ENCODE peak calls at places on chromosomes 12 and 14, in six cellular contexts. G is HEK293T, Y is WTC11, U is GM12878, Z is K562, C is H1. A is an unnamed sample.

GRCh38 chr14:73241481-73242165 is 4.3 kb downstream of the PAPLN start:
- DNase-seq in G (no peak), Y (no peak), U (no peak), Z (no peak), C (peak; percentile 51), A (no peak)

GRCh38 chr14:42163136-42163535 is 556.5 kb downstream of the LRFN5 start:
- DNase-seq in G (no peak), Y (no peak), U (no peak), Z (no peak), C (no peak), A (no peak)

GRCh38 chr14:104317975-104318557 is 179.7 kb downstream of the KIF26A start:
- DNase-seq in G (no peak), Y (no peak), U (no peak), Z (no peak), C (no peak), A (no peak)

GRCh38 chr12:14691560-14691959 is 4.8 kb downstream of the GUCY2C start:
- DNase-seq in G (no peak), Y (no peak), U (no peak), Z (no peak), C (no peak), A (no peak)

GRCh38 chr14:95445161-95445560 is 71.3 kb downstream of the SYNE3 start:
- DNase-seq in G (no peak), Y (no peak), U (no peak), Z (no peak), C (no peak), A (no peak)

GRCh38 chr14:28494196-28494595 is 272.4 kb upstream of the FOXG1 start:
- DNase-seq in G (no peak), Y (no peak), U (no peak), Z (no peak), C (no peak), A (no peak)

GRCh38 chr12:2586159-2587035 is 208.4 kb upstream of the FKBP4 start:
- DNase-seq in G (no peak), Y (no peak), U (no peak), Z (no peak), C (no peak), A (no peak)

GRCh38 chr12:49790741-49791140 is 37.5 kb downstream of the NCKAP5L start:
- DNase-seq in G (no peak), Y (no peak), U (no peak), Z (no peak), C (no peak), A (no peak)

GRCh38 chr12:56897844-56898341 is 36.3 kb downstream of the SDR9C7 start:
- DNase-seq in G (no peak), Y (no peak), U (no peak), Z (peak; percentile 25), C (no peak), A (no peak)

GRCh38 chr14:81831128-81831815 is 297.6 kb upstream of the SEL1L start:
- DNase-seq in G (no peak), Y (no peak), U (no peak), Z (no peak), C (no peak), A (no peak)

GRCh38 chr14:100654025-100654813 is 67.0 kb upstream of the BEGAIN start:
- DNase-seq in G (no peak), Y (no peak), U (no peak), Z (peak; percentile 26), C (no peak), A (no peak)

GRCh38 chr12:44581642-44582242 is 294.4 kb downstream of the NELL2 start:
- DNase-seq in G (no peak), Y (no peak), U (no peak), Z (no peak), C (no peak), A (no peak)

GRCh38 chr14:105878554-105878953 is 352.2 kb downstream of the TMEM121 start:
- DNase-seq in G (no peak), Y (no peak), U (no peak), Z (no peak), C (no peak), A (no peak)

GRCh38 chr14:24411468-24412454 is 13.0 kb downstream of the NYNRIN start:
- DNase-seq in G (peak; percentile 70), Y (peak; percentile 56), U (no peak), Z (peak; percentile 53), C (peak; percentile 56), A (peak; percentile 51)

GRCh38 chr12:5114436-5114835 is 70.8 kb downstream of the KCNA5 start:
- DNase-seq in G (no peak), Y (no peak), U (no peak), Z (no peak), C (no peak), A (no peak)

GRCh38 chr12:39605996-39606395 is 13.6 kb downstream of the ABCD2 start:
- DNase-seq in G (no peak), Y (no peak), U (no peak), Z (no peak), C (no peak), A (peak; percentile 59)

GRCh38 chr14:50249118-50249775 is 17.9 kb upstream of the SOS2 start:
- DNase-seq in G (no peak), Y (no peak), U (no peak), Z (no peak), C (no peak), A (no peak)

GRCh38 chr14:55071870-55072640 is 20.6 kb downstream of the MAPK1IP1L start:
- DNase-seq in G (no peak), Y (no peak), U (peak; percentile 92), Z (no peak), C (no peak), A (no peak)

GRCh38 chr14:23006544-23007419 is 3.2 kb downstream of the C14orf93 start:
- DNase-seq in G (peak; percentile 96), Y (peak; percentile 96), U (peak; percentile 96), Z (peak; percentile 99), C (peak; percentile 92), A (peak; percentile 96)

GRCh38 chr12:1523046-1523445 is 71.3 kb downstream of the FBXL14 start:
- DNase-seq in G (no peak), Y (no peak), U (no peak), Z (no peak), C (peak; percentile 49), A (no peak)

GRCh38 chr12:99386907-99387306 is 260.6 kb upstream of the GARIN6 start:
- DNase-seq in G (peak; percentile 35), Y (no peak), U (no peak), Z (no peak), C (no peak), A (peak; percentile 28)

GRCh38 chr14:89422181-89422951 is 5.3 kb upstream of the FOXN3 start:
- DNase-seq in G (no peak), Y (no peak), U (no peak), Z (no peak), C (no peak), A (no peak)

GRCh38 chr14:78700236-78700635 is 530.1 kb downstream of the NRXN3 start:
- DNase-seq in G (no peak), Y (no peak), U (no peak), Z (no peak), C (no peak), A (no peak)

GRCh38 chr14:91869556-91869955 is 2.2 kb upstream of the TC2N start:
- DNase-seq in G (no peak), Y (no peak), U (no peak), Z (no peak), C (no peak), A (no peak)

GRCh38 chr12:105233045-105233905 is 2.7 kb downstream of the APPL2 start:
- DNase-seq in G (no peak), Y (no peak), U (no peak), Z (no peak), C (no peak), A (no peak)

GRCh38 chr12:118061011-118061875 is at the start of gene WSB2:
- DNase-seq in G (peak; percentile 18), Y (peak; percentile 64), U (no peak), Z (peak; percentile 83), C (peak; percentile 70), A (no peak)

GRCh38 chr12:13537623-13538022 is 341.1 kb downstream of the EMP1 start:
- DNase-seq in G (no peak), Y (no peak), U (peak; percentile 38), Z (no peak), C (no peak), A (no peak)

GRCh38 chr12:66409195-66409871 is 107.0 kb downstream of the HELB start:
- DNase-seq in G (peak; percentile 16), Y (peak; percentile 45), U (no peak), Z (peak; percentile 10), C (peak; percentile 58), A (peak; percentile 57)

DNA sequence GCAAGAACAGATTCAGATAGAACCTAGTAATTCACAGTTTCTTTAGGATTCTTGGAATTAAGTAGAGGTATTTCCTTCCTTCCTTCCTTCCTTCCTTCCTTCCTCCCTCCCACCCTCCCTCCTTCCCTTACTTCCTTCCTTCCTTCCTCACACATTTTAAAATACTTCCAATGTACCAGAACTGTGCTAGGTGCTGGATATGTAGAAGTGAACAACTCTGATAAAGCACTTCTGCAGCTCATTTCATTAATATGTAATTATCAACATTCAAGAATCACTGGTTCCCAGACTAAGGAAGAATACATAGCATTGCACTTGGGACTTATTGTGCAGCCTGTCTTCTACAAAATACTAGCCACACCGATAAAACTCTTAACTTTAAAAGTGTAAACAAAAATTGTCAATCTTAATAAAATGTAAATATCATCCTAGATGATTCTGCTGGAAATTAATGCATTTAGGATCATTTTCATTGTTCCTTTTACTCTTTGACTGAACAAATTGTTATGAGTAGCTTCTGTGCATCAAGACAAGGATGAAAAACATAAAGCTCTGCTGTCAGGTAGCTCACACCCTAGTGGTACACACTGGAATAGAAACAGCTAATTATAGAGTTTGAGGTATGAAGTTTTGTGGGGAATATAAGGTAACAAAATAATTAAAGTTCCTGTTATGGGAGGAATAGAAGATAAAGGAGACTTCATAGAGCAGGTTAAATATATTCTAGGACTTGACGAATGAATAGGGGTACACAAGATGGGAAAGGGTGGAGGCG is 99.9 kb upstream of the MYF6 start:
- DNase-seq in G (no peak), Y (no peak), U (no peak), Z (no peak), C (no peak), A (no peak)
- TF ChIP-seq SP1 in G (no peak), Y (no peak), U (no peak), Z (no peak), C (no peak), A (no peak)

DNA sequence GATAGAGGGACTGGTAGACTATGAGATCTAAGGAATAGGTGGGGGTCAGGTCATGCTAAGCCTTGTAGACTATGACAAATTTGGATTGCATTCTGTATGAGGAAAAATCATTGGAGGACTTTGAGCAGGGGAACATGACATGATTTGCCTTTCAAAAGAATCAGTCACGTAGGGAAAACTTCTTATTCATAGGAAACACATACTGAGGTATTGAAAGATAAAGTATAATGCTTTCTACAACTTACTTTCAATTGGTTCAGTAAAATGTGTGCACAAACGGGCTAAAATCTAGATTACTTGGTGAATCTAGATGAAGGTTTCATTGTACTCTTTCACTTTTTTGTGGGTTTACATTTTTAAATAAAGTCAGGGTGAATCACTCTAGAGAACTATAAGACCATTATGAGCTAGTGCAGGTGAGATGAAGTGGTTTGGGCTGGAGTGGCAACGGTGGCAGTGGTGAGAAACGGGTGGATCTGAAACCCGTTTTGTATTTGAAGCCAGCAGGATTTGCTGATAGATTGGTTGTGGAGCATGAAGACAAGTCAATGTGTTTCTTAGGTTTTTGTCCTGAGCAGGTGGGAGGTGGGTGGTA is 6.7 kb downstream of the BBS10 start:
- DNase-seq in G (no peak), Y (no peak), U (no peak), Z (no peak), C (no peak), A (no peak)
- TF ChIP-seq SP1 in G (no peak), Y (no peak), U (no peak), Z (no peak), C (no peak), A (no peak)

GRCh38 chr12:7376196-7376595 is 67.8 kb downstream of the CD163L1 start:
- DNase-seq in G (no peak), Y (no peak), U (no peak), Z (no peak), C (no peak), A (no peak)
- TF ChIP-seq SP1 in G (no peak), Y (no peak), U (no peak), Z (no peak), C (no peak), A (no peak)

GRCh38 chr12:89621511-89621910 is 87.1 kb downstream of the ATP2B1 start:
- DNase-seq in G (no peak), Y (no peak), U (no peak), Z (no peak), C (no peak), A (no peak)
- TF ChIP-seq SP1 in G (no peak), Y (no peak), U (no peak), Z (no peak), C (no peak), A (no peak)

A was measured in HCT116.